ENCODE peak calls at places on chromosomes 12 and 14, in nine cellular contexts. One of them, this sample, is unnamed.

GRCh38 chr14:31291210-31291609 is 83.6 kb upstream of the HECTD1 start:
- DNase-seq in T-helper 9 cell: no peak
- DNase-seq in iPS-NIHi11: no peak
- DNase-seq in HEK293T: no peak
- DNase-seq in stimulated activated CD8-positive, alpha-beta memory T cell treated with anti-CD3 and anti-CD28 coated beads, Interleukin-15, amount 100 ng/mL, for 24 hours: no peak
- DNase-seq in glutamatergic neuron: no peak
- DNase-seq in AG10803: peak
- DNase-seq in esophagus squamous epithelium: no peak
- DNase-seq in COR-L47: no peak
- DNase-seq in this sample: no peak

GRCh38 chr14:63777024-63777423 is 49.2 kb upstream of the SGPP1 start:
- DNase-seq in esophagus squamous epithelium: no peak
- DNase-seq in T-helper 9 cell: no peak
- DNase-seq in stimulated activated CD8-positive, alpha-beta memory T cell treated with anti-CD3 and anti-CD28 coated beads, Interleukin-15, amount 100 ng/mL, for 24 hours: no peak
- DNase-seq in COR-L47: no peak
- DNase-seq in AG10803: peak
- DNase-seq in glutamatergic neuron: no peak
- DNase-seq in HEK293T: no peak
- DNase-seq in iPS-NIHi11: no peak
- DNase-seq in this sample: no peak

GRCh38 chr14:97851438-97851995 is 1054.3 kb downstream of the VRK1 start:
- DNase-seq in stimulated activated CD8-positive, alpha-beta memory T cell treated with anti-CD3 and anti-CD28 coated beads, Interleukin-15, amount 100 ng/mL, for 24 hours: no peak
- DNase-seq in iPS-NIHi11: no peak
- DNase-seq in glutamatergic neuron: no peak
- DNase-seq in AG10803: no peak
- DNase-seq in T-helper 9 cell: no peak
- DNase-seq in esophagus squamous epithelium: no peak
- DNase-seq in HEK293T: no peak
- DNase-seq in COR-L47: no peak
- DNase-seq in this sample: no peak

GRCh38 chr12:18578191-18578590 is 159.6 kb downstream of the PLCZ1 start:
- DNase-seq in T-helper 9 cell: no peak
- DNase-seq in COR-L47: no peak
- DNase-seq in stimulated activated CD8-positive, alpha-beta memory T cell treated with anti-CD3 and anti-CD28 coated beads, Interleukin-15, amount 100 ng/mL, for 24 hours: no peak
- DNase-seq in AG10803: peak
- DNase-seq in glutamatergic neuron: no peak
- DNase-seq in HEK293T: no peak
- DNase-seq in esophagus squamous epithelium: no peak
- DNase-seq in iPS-NIHi11: no peak
- DNase-seq in this sample: no peak

GRCh38 chr12:14979468-14979867 is 6.6 kb downstream of the PDE6H start:
- DNase-seq in iPS-NIHi11: no peak
- DNase-seq in COR-L47: no peak
- DNase-seq in stimulated activated CD8-positive, alpha-beta memory T cell treated with anti-CD3 and anti-CD28 coated beads, Interleukin-15, amount 100 ng/mL, for 24 hours: no peak
- DNase-seq in esophagus squamous epithelium: no peak
- DNase-seq in T-helper 9 cell: no peak
- DNase-seq in HEK293T: no peak
- DNase-seq in glutamatergic neuron: no peak
- DNase-seq in AG10803: no peak
- DNase-seq in this sample: no peak

GRCh38 chr12:32302218-32302826 is 97.0 kb upstream of the FGD4 start:
- DNase-seq in esophagus squamous epithelium: no peak
- DNase-seq in T-helper 9 cell: no peak
- DNase-seq in glutamatergic neuron: no peak
- DNase-seq in AG10803: no peak
- DNase-seq in COR-L47: peak
- DNase-seq in HEK293T: peak
- DNase-seq in stimulated activated CD8-positive, alpha-beta memory T cell treated with anti-CD3 and anti-CD28 coated beads, Interleukin-15, amount 100 ng/mL, for 24 hours: no peak
- DNase-seq in iPS-NIHi11: peak
- DNase-seq in this sample: no peak

GRCh38 chr14:105474478-105475268 is at the start of gene CRIP2:
- DNase-seq in COR-L47: peak
- DNase-seq in T-helper 9 cell: peak
- DNase-seq in HEK293T: peak
- DNase-seq in AG10803: peak
- DNase-seq in iPS-NIHi11: peak
- DNase-seq in stimulated activated CD8-positive, alpha-beta memory T cell treated with anti-CD3 and anti-CD28 coated beads, Interleukin-15, amount 100 ng/mL, for 24 hours: no peak
- DNase-seq in glutamatergic neuron: peak
- DNase-seq in esophagus squamous epithelium: no peak
- DNase-seq in this sample: peak

GRCh38 chr14:30034049-30034635 is 106.5 kb upstream of the PRKD1 start:
- DNase-seq in COR-L47: peak
- DNase-seq in glutamatergic neuron: no peak
- DNase-seq in stimulated activated CD8-positive, alpha-beta memory T cell treated with anti-CD3 and anti-CD28 coated beads, Interleukin-15, amount 100 ng/mL, for 24 hours: no peak
- DNase-seq in HEK293T: no peak
- DNase-seq in esophagus squamous epithelium: no peak
- DNase-seq in AG10803: peak
- DNase-seq in iPS-NIHi11: peak
- DNase-seq in T-helper 9 cell: no peak
- DNase-seq in this sample: no peak

GRCh38 chr14:75453817-75454434 is 26.1 kb downstream of the JDP2 start:
- DNase-seq in iPS-NIHi11: no peak
- DNase-seq in stimulated activated CD8-positive, alpha-beta memory T cell treated with anti-CD3 and anti-CD28 coated beads, Interleukin-15, amount 100 ng/mL, for 24 hours: no peak
- DNase-seq in esophagus squamous epithelium: no peak
- DNase-seq in AG10803: no peak
- DNase-seq in glutamatergic neuron: no peak
- DNase-seq in T-helper 9 cell: no peak
- DNase-seq in COR-L47: no peak
- DNase-seq in HEK293T: no peak
- DNase-seq in this sample: no peak

GRCh38 chr12:39619660-39620433 is at the start of gene ABCD2:
- DNase-seq in iPS-NIHi11: peak
- DNase-seq in HEK293T: peak
- DNase-seq in T-helper 9 cell: peak
- DNase-seq in esophagus squamous epithelium: no peak
- DNase-seq in COR-L47: peak
- DNase-seq in glutamatergic neuron: peak
- DNase-seq in AG10803: peak
- DNase-seq in stimulated activated CD8-positive, alpha-beta memory T cell treated with anti-CD3 and anti-CD28 coated beads, Interleukin-15, amount 100 ng/mL, for 24 hours: peak
- DNase-seq in this sample: peak

GRCh38 chr12:46438719-46439319 is 66.2 kb upstream of the SLC38A2 start:
- DNase-seq in stimulated activated CD8-positive, alpha-beta memory T cell treated with anti-CD3 and anti-CD28 coated beads, Interleukin-15, amount 100 ng/mL, for 24 hours: no peak
- DNase-seq in HEK293T: no peak
- DNase-seq in COR-L47: no peak
- DNase-seq in glutamatergic neuron: no peak
- DNase-seq in iPS-NIHi11: no peak
- DNase-seq in AG10803: no peak
- DNase-seq in T-helper 9 cell: no peak
- DNase-seq in esophagus squamous epithelium: no peak
- DNase-seq in this sample: no peak

GRCh38 chr12:64773386-64773785 is 14.2 kb upstream of the GNS start:
- DNase-seq in T-helper 9 cell: no peak
- DNase-seq in glutamatergic neuron: no peak
- DNase-seq in iPS-NIHi11: no peak
- DNase-seq in esophagus squamous epithelium: no peak
- DNase-seq in AG10803: no peak
- DNase-seq in COR-L47: no peak
- DNase-seq in HEK293T: no peak
- DNase-seq in stimulated activated CD8-positive, alpha-beta memory T cell treated with anti-CD3 and anti-CD28 coated beads, Interleukin-15, amount 100 ng/mL, for 24 hours: no peak
- DNase-seq in this sample: no peak

GRCh38 chr12:113932411-113933196 is 33.5 kb downstream of the RBM19 start:
- DNase-seq in COR-L47: no peak
- DNase-seq in iPS-NIHi11: peak
- DNase-seq in HEK293T: no peak
- DNase-seq in stimulated activated CD8-positive, alpha-beta memory T cell treated with anti-CD3 and anti-CD28 coated beads, Interleukin-15, amount 100 ng/mL, for 24 hours: no peak
- DNase-seq in T-helper 9 cell: no peak
- DNase-seq in glutamatergic neuron: peak
- DNase-seq in AG10803: peak
- DNase-seq in esophagus squamous epithelium: no peak
- DNase-seq in this sample: peak

GRCh38 chr14:76762617-76763361 is 1.5 kb downstream of the VASH1 start:
- DNase-seq in AG10803: no peak
- DNase-seq in glutamatergic neuron: no peak
- DNase-seq in HEK293T: no peak
- DNase-seq in T-helper 9 cell: no peak
- DNase-seq in COR-L47: no peak
- DNase-seq in esophagus squamous epithelium: no peak
- DNase-seq in stimulated activated CD8-positive, alpha-beta memory T cell treated with anti-CD3 and anti-CD28 coated beads, Interleukin-15, amount 100 ng/mL, for 24 hours: no peak
- DNase-seq in iPS-NIHi11: no peak
- DNase-seq in this sample: no peak

GRCh38 chr12:57552306-57552651 is 2.4 kb downstream of the KIF5A start:
- DNase-seq in AG10803: no peak
- DNase-seq in stimulated activated CD8-positive, alpha-beta memory T cell treated with anti-CD3 and anti-CD28 coated beads, Interleukin-15, amount 100 ng/mL, for 24 hours: no peak
- DNase-seq in T-helper 9 cell: no peak
- DNase-seq in iPS-NIHi11: no peak
- DNase-seq in COR-L47: no peak
- DNase-seq in glutamatergic neuron: no peak
- DNase-seq in HEK293T: no peak
- DNase-seq in esophagus squamous epithelium: no peak
- DNase-seq in this sample: no peak

GRCh38 chr14:37230551-37231194 is 32.9 kb downstream of the MIPOL1 start:
- DNase-seq in AG10803: peak
- DNase-seq in T-helper 9 cell: no peak
- DNase-seq in iPS-NIHi11: peak
- DNase-seq in HEK293T: peak
- DNase-seq in esophagus squamous epithelium: no peak
- DNase-seq in glutamatergic neuron: no peak
- DNase-seq in COR-L47: peak
- DNase-seq in stimulated activated CD8-positive, alpha-beta memory T cell treated with anti-CD3 and anti-CD28 coated beads, Interleukin-15, amount 100 ng/mL, for 24 hours: no peak
- DNase-seq in this sample: peak

GRCh38 chr12:50556273-50556672 is 51.5 kb downstream of the DIP2B start:
- DNase-seq in glutamatergic neuron: no peak
- DNase-seq in HEK293T: no peak
- DNase-seq in T-helper 9 cell: no peak
- DNase-seq in stimulated activated CD8-positive, alpha-beta memory T cell treated with anti-CD3 and anti-CD28 coated beads, Interleukin-15, amount 100 ng/mL, for 24 hours: no peak
- DNase-seq in AG10803: no peak
- DNase-seq in esophagus squamous epithelium: no peak
- DNase-seq in COR-L47: no peak
- DNase-seq in iPS-NIHi11: no peak
- DNase-seq in this sample: no peak

GRCh38 chr14:69525896-69526295 is 41.4 kb downstream of the PLEKHD1 start:
- DNase-seq in esophagus squamous epithelium: no peak
- DNase-seq in COR-L47: no peak
- DNase-seq in stimulated activated CD8-positive, alpha-beta memory T cell treated with anti-CD3 and anti-CD28 coated beads, Interleukin-15, amount 100 ng/mL, for 24 hours: no peak
- DNase-seq in iPS-NIHi11: no peak
- DNase-seq in glutamatergic neuron: no peak
- DNase-seq in HEK293T: no peak
- DNase-seq in T-helper 9 cell: no peak
- DNase-seq in AG10803: no peak
- DNase-seq in this sample: no peak

GRCh38 chr12:51362307-51362706 is 15.8 kb upstream of the CELA1 start:
- DNase-seq in iPS-NIHi11: no peak
- DNase-seq in stimulated activated CD8-positive, alpha-beta memory T cell treated with anti-CD3 and anti-CD28 coated beads, Interleukin-15, amount 100 ng/mL, for 24 hours: no peak
- DNase-seq in esophagus squamous epithelium: no peak
- DNase-seq in T-helper 9 cell: no peak
- DNase-seq in AG10803: no peak
- DNase-seq in COR-L47: no peak
- DNase-seq in glutamatergic neuron: no peak
- DNase-seq in HEK293T: no peak
- DNase-seq in this sample: no peak

GRCh38 chr14:32933623-32933942 is 5.1 kb upstream of the NPAS3 start:
- DNase-seq in AG10803: peak
- DNase-seq in HEK293T: peak
- DNase-seq in esophagus squamous epithelium: no peak
- DNase-seq in T-helper 9 cell: no peak
- DNase-seq in stimulated activated CD8-positive, alpha-beta memory T cell treated with anti-CD3 and anti-CD28 coated beads, Interleukin-15, amount 100 ng/mL, for 24 hours: no peak
- DNase-seq in COR-L47: no peak
- DNase-seq in iPS-NIHi11: no peak
- DNase-seq in glutamatergic neuron: no peak
- DNase-seq in this sample: no peak

GRCh38 chr14:106204063-106204462 is 677.7 kb downstream of the TMEM121 start:
- DNase-seq in glutamatergic neuron: no peak
- DNase-seq in esophagus squamous epithelium: no peak
- DNase-seq in HEK293T: no peak
- DNase-seq in iPS-NIHi11: no peak
- DNase-seq in T-helper 9 cell: no peak
- DNase-seq in COR-L47: no peak
- DNase-seq in stimulated activated CD8-positive, alpha-beta memory T cell treated with anti-CD3 and anti-CD28 coated beads, Interleukin-15, amount 100 ng/mL, for 24 hours: no peak
- DNase-seq in AG10803: no peak
- DNase-seq in this sample: no peak

GRCh38 chr14:39467889-39468524 is 35.8 kb upstream of the FBXO33 start:
- DNase-seq in T-helper 9 cell: no peak
- DNase-seq in stimulated activated CD8-positive, alpha-beta memory T cell treated with anti-CD3 and anti-CD28 coated beads, Interleukin-15, amount 100 ng/mL, for 24 hours: no peak
- DNase-seq in iPS-NIHi11: peak
- DNase-seq in HEK293T: no peak
- DNase-seq in COR-L47: peak
- DNase-seq in esophagus squamous epithelium: no peak
- DNase-seq in glutamatergic neuron: peak
- DNase-seq in AG10803: peak
- DNase-seq in this sample: peak

GRCh38 chr12:63811755-63812154 is 32.0 kb downstream of the RXYLT1 start:
- DNase-seq in HEK293T: no peak
- DNase-seq in stimulated activated CD8-positive, alpha-beta memory T cell treated with anti-CD3 and anti-CD28 coated beads, Interleukin-15, amount 100 ng/mL, for 24 hours: no peak
- DNase-seq in iPS-NIHi11: no peak
- DNase-seq in COR-L47: no peak
- DNase-seq in esophagus squamous epithelium: no peak
- DNase-seq in T-helper 9 cell: no peak
- DNase-seq in AG10803: no peak
- DNase-seq in glutamatergic neuron: no peak
- DNase-seq in this sample: no peak

GRCh38 chr12:130817804-130818203 is 21.2 kb downstream of the STX2 start:
- DNase-seq in HEK293T: no peak
- DNase-seq in AG10803: no peak
- DNase-seq in stimulated activated CD8-positive, alpha-beta memory T cell treated with anti-CD3 and anti-CD28 coated beads, Interleukin-15, amount 100 ng/mL, for 24 hours: no peak
- DNase-seq in glutamatergic neuron: no peak
- DNase-seq in iPS-NIHi11: no peak
- DNase-seq in esophagus squamous epithelium: no peak
- DNase-seq in T-helper 9 cell: no peak
- DNase-seq in COR-L47: no peak
- DNase-seq in this sample: no peak

GRCh38 chr12:8648598-8649205 is 13.9 kb downstream of the MFAP5 start:
- DNase-seq in HEK293T: no peak
- DNase-seq in COR-L47: no peak
- DNase-seq in glutamatergic neuron: no peak
- DNase-seq in iPS-NIHi11: no peak
- DNase-seq in AG10803: no peak
- DNase-seq in esophagus squamous epithelium: no peak
- DNase-seq in T-helper 9 cell: no peak
- DNase-seq in stimulated activated CD8-positive, alpha-beta memory T cell treated with anti-CD3 and anti-CD28 coated beads, Interleukin-15, amount 100 ng/mL, for 24 hours: peak
- DNase-seq in this sample: no peak

GRCh38 chr12:81245918-81246611 is 168.2 kb downstream of the ACSS3 start:
- DNase-seq in T-helper 9 cell: no peak
- DNase-seq in COR-L47: peak
- DNase-seq in stimulated activated CD8-positive, alpha-beta memory T cell treated with anti-CD3 and anti-CD28 coated beads, Interleukin-15, amount 100 ng/mL, for 24 hours: no peak
- DNase-seq in iPS-NIHi11: peak
- DNase-seq in glutamatergic neuron: no peak
- DNase-seq in HEK293T: peak
- DNase-seq in AG10803: no peak
- DNase-seq in esophagus squamous epithelium: no peak
- DNase-seq in this sample: no peak

GRCh38 chr12:51071663-51072062 is 11.7 kb downstream of the CSRNP2 start:
- DNase-seq in T-helper 9 cell: no peak
- DNase-seq in iPS-NIHi11: no peak
- DNase-seq in AG10803: no peak
- DNase-seq in glutamatergic neuron: no peak
- DNase-seq in HEK293T: no peak
- DNase-seq in COR-L47: no peak
- DNase-seq in esophagus squamous epithelium: no peak
- DNase-seq in stimulated activated CD8-positive, alpha-beta memory T cell treated with anti-CD3 and anti-CD28 coated beads, Interleukin-15, amount 100 ng/mL, for 24 hours: no peak
- DNase-seq in this sample: no peak

GRCh38 chr14:105430535-105430934 is 10.9 kb downstream of the MTA1 start:
- DNase-seq in AG10803: peak
- DNase-seq in COR-L47: no peak
- DNase-seq in glutamatergic neuron: no peak
- DNase-seq in iPS-NIHi11: peak
- DNase-seq in esophagus squamous epithelium: no peak
- DNase-seq in stimulated activated CD8-positive, alpha-beta memory T cell treated with anti-CD3 and anti-CD28 coated beads, Interleukin-15, amount 100 ng/mL, for 24 hours: no peak
- DNase-seq in T-helper 9 cell: no peak
- DNase-seq in HEK293T: no peak
- DNase-seq in this sample: no peak

GRCh38 chr12:76556373-76556772 is 3.2 kb downstream of the OSBPL8 start:
- DNase-seq in iPS-NIHi11: no peak
- DNase-seq in T-helper 9 cell: no peak
- DNase-seq in COR-L47: no peak
- DNase-seq in esophagus squamous epithelium: no peak
- DNase-seq in HEK293T: no peak
- DNase-seq in AG10803: no peak
- DNase-seq in stimulated activated CD8-positive, alpha-beta memory T cell treated with anti-CD3 and anti-CD28 coated beads, Interleukin-15, amount 100 ng/mL, for 24 hours: no peak
- DNase-seq in glutamatergic neuron: no peak
- DNase-seq in this sample: no peak

GRCh38 chr12:91801048-91801447 is 344.6 kb downstream of the BTG1 start:
- DNase-seq in COR-L47: no peak
- DNase-seq in stimulated activated CD8-positive, alpha-beta memory T cell treated with anti-CD3 and anti-CD28 coated beads, Interleukin-15, amount 100 ng/mL, for 24 hours: no peak
- DNase-seq in HEK293T: no peak
- DNase-seq in T-helper 9 cell: no peak
- DNase-seq in AG10803: no peak
- DNase-seq in iPS-NIHi11: no peak
- DNase-seq in esophagus squamous epithelium: no peak
- DNase-seq in glutamatergic neuron: no peak
- DNase-seq in this sample: no peak

GRCh38 chr12:109173443-109174240 is 57.3 kb downstream of the ACACB start:
- DNase-seq in iPS-NIHi11: no peak
- DNase-seq in HEK293T: no peak
- DNase-seq in T-helper 9 cell: no peak
- DNase-seq in COR-L47: no peak
- DNase-seq in glutamatergic neuron: no peak
- DNase-seq in AG10803: no peak
- DNase-seq in esophagus squamous epithelium: no peak
- DNase-seq in stimulated activated CD8-positive, alpha-beta memory T cell treated with anti-CD3 and anti-CD28 coated beads, Interleukin-15, amount 100 ng/mL, for 24 hours: no peak
- DNase-seq in this sample: no peak